ENCODE peak calls at places on chromosomes 11 and 22, in eight cellular contexts. M is A549, U is GM12864, V is suprapubic skin, S is mesothelial cell of epicardium, E is epithelial cell of esophagus, C is lung, X is type B pancreatic cell. T is an unnamed sample.

GRCh38 chr11:65262775-65263174 is 1.0 kb downstream of the POLA2 start:
- DNase-seq in U (no peak), C (no peak), X (no peak), S (no peak), E (no peak), V (no peak), M (no peak), T (no peak)

GRCh38 chr11:67507242-67507890 is 596 bp downstream of the CDK2AP2 start:
- DNase-seq in X (no peak), V (no peak), S (no peak), E (peak; percentile 84), U (peak; percentile 64), M (peak; percentile 92), C (peak; percentile 84), T (no peak)

GRCh38 chr11:68216171-68216938 is 3.3 kb upstream of the KMT5B start:
- DNase-seq in M (no peak), V (peak; percentile 74), E (peak; percentile 37), X (no peak), S (no peak), U (no peak), C (no peak), T (no peak)

GRCh38 chr11:65892661-65893317 is 2.3 kb downstream of the CCDC85B start:
- DNase-seq in V (no peak), C (no peak), E (no peak), U (no peak), S (no peak), X (no peak), M (no peak), T (no peak)

GRCh38 chr11:111019931-111020381 is 225.6 kb upstream of the POU2AF2 start:
- DNase-seq in M (no peak), U (no peak), C (no peak), X (no peak), E (no peak), S (no peak), V (no peak), T (no peak)

GRCh38 chr22:19503869-19504268 is 20.3 kb downstream of the CLDN5 start:
- DNase-seq in E (no peak), X (peak; percentile 59), U (no peak), C (no peak), V (no peak), M (no peak), S (no peak), T (no peak)

GRCh38 chr11:95802806-95803205 is 12.5 kb downstream of the CEP57 start:
- DNase-seq in S (no peak), X (no peak), C (no peak), U (no peak), V (no peak), M (no peak), E (no peak), T (no peak)

GRCh38 chr11:114296190-114296978 is at the start of gene NNMT:
- DNase-seq in X (no peak), U (no peak), E (peak; percentile 69), M (peak; percentile 87), C (peak; percentile 63), V (peak; percentile 90), S (no peak), T (no peak)

GRCh38 chr11:131274233-131274632 is 96.2 kb upstream of the NTM start:
- DNase-seq in V (no peak), U (no peak), S (no peak), E (no peak), X (no peak), M (no peak), C (no peak), T (no peak)

GRCh38 chr11:3169952-3170755 is 5.0 kb upstream of the OSBPL5 start:
- DNase-seq in U (no peak), V (no peak), S (no peak), C (no peak), X (no peak), E (no peak), M (no peak), T (no peak)

GRCh38 chr11:93198221-93198650 is 445 bp upstream of the SLC36A4 start:
- DNase-seq in X (no peak), C (no peak), U (no peak), V (no peak), M (no peak), E (peak; percentile 34), S (no peak), T (no peak)

GRCh38 chr22:48976556-48977535 is 850.8 kb downstream of the BRD1 start:
- DNase-seq in U (no peak), X (peak; percentile 50), E (no peak), S (no peak), M (no peak), C (no peak), V (no peak), T (no peak)

GRCh38 chr22:43783777-43784176 is 28.3 kb downstream of the EFCAB6 start:
- DNase-seq in M (peak; percentile 5), X (no peak), S (no peak), U (no peak), V (no peak), C (no peak), E (no peak), T (no peak)

GRCh38 chr11:132493786-132494185 is 1038.5 kb downstream of the OPCML start:
- DNase-seq in M (no peak), C (no peak), E (no peak), V (no peak), X (no peak), U (no peak), S (no peak), T (no peak)

GRCh38 chr11:101706015-101706414 is 122.2 kb upstream of the TRPC6 start:
- DNase-seq in X (no peak), C (no peak), V (no peak), M (no peak), U (no peak), E (no peak), S (no peak), T (no peak)

GRCh38 chr11:76151561-76152085 is 54.7 kb downstream of the WNT11 start:
- DNase-seq in X (no peak), E (peak; percentile 9), U (no peak), V (peak; percentile 49), M (no peak), S (no peak), C (no peak), T (no peak)

GRCh38 chr11:11871991-11872401 is 30.2 kb downstream of the USP47 start:
- DNase-seq in S (no peak), M (no peak), E (no peak), V (no peak), X (no peak), C (no peak), U (no peak), T (no peak)

GRCh38 chr11:68506908-68507307 is 46.4 kb downstream of the PPP6R3 start:
- DNase-seq in C (no peak), V (no peak), S (no peak), E (peak; percentile 13), M (peak; percentile 22), X (no peak), U (no peak), T (no peak)

GRCh38 chr11:79896258-79896657 is 455.4 kb upstream of the TENM4 start:
- DNase-seq in M (no peak), V (no peak), X (no peak), U (no peak), C (no peak), E (peak; percentile 68), S (no peak), T (no peak)

GRCh38 chr11:87322570-87322969 is 284.8 kb downstream of the TMEM135 start:
- DNase-seq in M (no peak), X (no peak), S (no peak), C (no peak), V (no peak), E (no peak), U (no peak), T (no peak)

GRCh38 chr11:134665571-134666268 is 253.7 kb upstream of the B3GAT1 start:
- DNase-seq in C (peak; percentile 13), V (peak; percentile 49), S (no peak), M (no peak), X (peak; percentile 40), U (no peak), E (no peak), T (no peak)
- TF ChIP-seq CTCF in C (no peak), V (no peak), S (no peak), M (no peak), X (no peak), U (no peak), E (no peak), T (no peak)

DNA sequence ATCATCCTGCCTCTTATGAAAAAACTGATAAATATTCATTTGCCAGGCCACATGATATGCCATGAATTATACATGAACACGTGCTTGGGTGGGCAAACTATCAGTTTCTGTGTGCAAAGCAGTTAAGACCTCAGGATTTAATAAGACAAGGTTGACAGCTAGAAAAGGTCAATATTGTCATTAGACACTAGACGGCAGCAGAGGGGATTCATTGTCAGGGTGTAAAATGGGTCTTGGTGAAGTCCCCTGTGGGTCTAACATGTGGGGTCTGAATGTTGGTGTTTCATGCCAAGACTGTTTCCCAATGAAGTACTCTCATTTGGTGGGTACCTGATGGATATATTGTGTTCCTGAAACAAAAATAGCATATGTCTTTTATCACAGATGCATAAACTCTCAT is 111.9 kb downstream of the MYO18B start:
- DNase-seq in C (no peak), V (no peak), S (no peak), M (peak; percentile 19), E (no peak), X (no peak), U (no peak), T (no peak)
- TF ChIP-seq CTCF in C (no peak), V (no peak), S (no peak), M (no peak), E (no peak), X (peak; percentile 68), U (peak; percentile 75), T (no peak)

GRCh38 chr11:74449369-74449931 is 17.9 kb downstream of the KCNE3 start:
- DNase-seq in S (no peak), E (peak; percentile 76), C (peak; percentile 52), X (no peak), M (peak; percentile 74), V (no peak), U (peak; percentile 36), T (no peak)
- TF ChIP-seq CTCF in S (peak; percentile 72), E (peak; percentile 73), C (peak; percentile 75), X (peak; percentile 87), M (peak; percentile 94), V (peak; percentile 59), U (peak; percentile 84), T (peak; percentile 11)

DNA sequence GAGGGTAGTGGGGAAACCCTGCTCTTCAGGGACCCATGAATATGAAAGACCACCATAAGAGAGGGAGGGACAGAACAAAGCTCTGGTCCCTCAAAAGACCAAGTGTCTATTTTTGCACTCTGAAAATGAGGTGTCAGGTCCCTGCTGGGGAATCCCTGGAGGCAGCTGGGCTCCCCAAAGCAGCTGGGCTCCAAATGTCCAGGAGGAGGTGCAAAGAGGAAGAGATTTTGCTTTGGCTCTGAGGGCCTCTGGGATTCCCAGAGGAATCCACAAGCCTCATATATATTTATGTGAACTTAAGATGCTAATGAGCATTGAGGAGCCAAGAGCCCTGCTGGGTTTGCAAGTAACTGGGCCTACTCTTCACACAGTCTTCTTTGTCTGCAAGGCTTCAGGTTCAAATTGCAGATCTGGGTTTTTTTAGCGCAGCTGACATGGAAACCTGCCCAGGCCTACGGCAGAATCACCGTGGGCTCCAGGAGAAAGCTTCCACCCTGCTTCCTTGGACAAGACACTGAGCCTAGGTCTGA is 26.0 kb downstream of the CLMP start:
- DNase-seq in M (no peak), V (no peak), X (no peak), E (no peak), S (no peak), U (no peak), C (no peak), T (no peak)
- TF ChIP-seq CTCF in M (no peak), V (no peak), X (no peak), E (no peak), S (no peak), U (no peak), C (no peak), T (no peak)

GRCh38 chr22:26586556-26587325 is 3.2 kb downstream of the TPST2 start:
- DNase-seq in X (no peak), V (no peak), S (no peak), U (no peak), M (no peak), E (no peak), C (no peak), T (no peak)
- TF ChIP-seq CTCF in X (no peak), V (no peak), S (no peak), U (no peak), M (no peak), E (no peak), C (no peak), T (no peak)